ENCODE peak calls at places on chromosomes 3 and 15, in five cellular contexts. One of them, this sample, is unnamed.

GRCh38 chr3:143252931-143253330 is 133.4 kb downstream of the CHST2 start:
- DNase-seq in stomach: no peak
- DNase-seq in DND-41: no peak
- DNase-seq in ascending aorta: no peak
- DNase-seq in heart left ventricle: no peak
- DNase-seq in this sample: no peak

GRCh38 chr15:25481208-25481862 is 42.5 kb upstream of the UBE3A start:
- DNase-seq in ascending aorta: no peak
- DNase-seq in stomach: no peak
- DNase-seq in DND-41: no peak
- DNase-seq in heart left ventricle: no peak
- DNase-seq in this sample: no peak

GRCh38 chr3:40299721-40300335 is 9.7 kb upstream of the EIF1B start:
- DNase-seq in DND-41: no peak
- DNase-seq in ascending aorta: no peak
- DNase-seq in stomach: no peak
- DNase-seq in heart left ventricle: no peak
- DNase-seq in this sample: no peak

GRCh38 chr3:28253040-28253715 is 11.8 kb downstream of the CMC1 start:
- DNase-seq in DND-41: no peak
- DNase-seq in heart left ventricle: no peak
- DNase-seq in ascending aorta: no peak
- DNase-seq in stomach: no peak
- DNase-seq in this sample: no peak

GRCh38 chr15:97867870-97868269 is 92.6 kb upstream of the ARRDC4 start:
- DNase-seq in DND-41: no peak
- DNase-seq in stomach: no peak
- DNase-seq in ascending aorta: no peak
- DNase-seq in heart left ventricle: no peak
- DNase-seq in this sample: no peak

GRCh38 chr15:52078876-52079700 is 33.5 kb downstream of the BCL2L10 start:
- DNase-seq in stomach: peak
- DNase-seq in ascending aorta: peak
- DNase-seq in heart left ventricle: peak
- DNase-seq in DND-41: peak
- DNase-seq in this sample: peak

GRCh38 chr3:27939940-27940339 is 217.8 kb upstream of the EOMES start:
- DNase-seq in stomach: no peak
- DNase-seq in ascending aorta: no peak
- DNase-seq in DND-41: no peak
- DNase-seq in heart left ventricle: no peak
- DNase-seq in this sample: no peak

GRCh38 chr3:11558002-11558401 is 85.7 kb downstream of the VGLL4 start:
- DNase-seq in ascending aorta: no peak
- DNase-seq in DND-41: no peak
- DNase-seq in stomach: no peak
- DNase-seq in heart left ventricle: no peak
- DNase-seq in this sample: no peak

GRCh38 chr3:53944019-53944418 is 52.4 kb upstream of the SELENOK start:
- DNase-seq in stomach: no peak
- DNase-seq in ascending aorta: no peak
- DNase-seq in DND-41: no peak
- DNase-seq in heart left ventricle: no peak
- DNase-seq in this sample: no peak

GRCh38 chr3:109927161-109927560 is 589.8 kb upstream of the DPPA4 start:
- DNase-seq in ascending aorta: no peak
- DNase-seq in DND-41: no peak
- DNase-seq in stomach: no peak
- DNase-seq in heart left ventricle: no peak
- DNase-seq in this sample: no peak

GRCh38 chr3:49639551-49639950 is 34.6 kb upstream of the APEH start:
- DNase-seq in heart left ventricle: no peak
- DNase-seq in ascending aorta: no peak
- DNase-seq in DND-41: no peak
- DNase-seq in stomach: no peak
- DNase-seq in this sample: no peak

GRCh38 chr15:90582553-90582952 is 52.8 kb downstream of the CRTC3 start:
- DNase-seq in stomach: no peak
- DNase-seq in ascending aorta: no peak
- DNase-seq in heart left ventricle: no peak
- DNase-seq in DND-41: no peak
- DNase-seq in this sample: no peak

GRCh38 chr3:110459021-110459420 is 612.6 kb upstream of the NECTIN3 start:
- DNase-seq in ascending aorta: no peak
- DNase-seq in heart left ventricle: no peak
- DNase-seq in DND-41: no peak
- DNase-seq in stomach: no peak
- DNase-seq in this sample: no peak

GRCh38 chr3:150384517-150385212 is 23.4 kb upstream of the TSC22D2 start:
- DNase-seq in stomach: no peak
- DNase-seq in DND-41: no peak
- DNase-seq in heart left ventricle: peak
- DNase-seq in ascending aorta: peak
- DNase-seq in this sample: peak

GRCh38 chr15:58473720-58474119 is 41.9 kb downstream of the LIPC start:
- DNase-seq in DND-41: no peak
- DNase-seq in ascending aorta: no peak
- DNase-seq in heart left ventricle: no peak
- DNase-seq in stomach: no peak
- DNase-seq in this sample: no peak

GRCh38 chr3:124774305-124774673 is 44.0 kb downstream of the UMPS start:
- DNase-seq in stomach: no peak
- DNase-seq in ascending aorta: peak
- DNase-seq in heart left ventricle: peak
- DNase-seq in DND-41: no peak
- DNase-seq in this sample: no peak

GRCh38 chr3:167710552-167710951 is 24.1 kb downstream of the PDCD10 start:
- DNase-seq in stomach: no peak
- DNase-seq in heart left ventricle: no peak
- DNase-seq in ascending aorta: no peak
- DNase-seq in DND-41: no peak
- DNase-seq in this sample: no peak

GRCh38 chr3:64867204-64867603 is 179.4 kb upstream of the ADAMTS9 start:
- DNase-seq in heart left ventricle: no peak
- DNase-seq in stomach: no peak
- DNase-seq in ascending aorta: no peak
- DNase-seq in DND-41: no peak
- DNase-seq in this sample: no peak

GRCh38 chr3:194761384-194761783 is 75.7 kb downstream of the FAM43A start:
- DNase-seq in stomach: no peak
- DNase-seq in heart left ventricle: no peak
- DNase-seq in ascending aorta: no peak
- DNase-seq in DND-41: no peak
- DNase-seq in this sample: no peak

GRCh38 chr3:108403921-108404320 is 106.5 kb downstream of the MYH15 start:
- DNase-seq in stomach: no peak
- DNase-seq in DND-41: no peak
- DNase-seq in ascending aorta: no peak
- DNase-seq in heart left ventricle: no peak
- DNase-seq in this sample: no peak

GRCh38 chr3:133943639-133944131 is 48.0 kb upstream of the RAB6B start:
- DNase-seq in DND-41: peak
- DNase-seq in ascending aorta: peak
- DNase-seq in heart left ventricle: no peak
- DNase-seq in stomach: peak
- DNase-seq in this sample: no peak
- H3K27ac ChIP-seq in DND-41: no peak
- H3K27ac ChIP-seq in ascending aorta: peak
- H3K27ac ChIP-seq in heart left ventricle: peak
- H3K27ac ChIP-seq in stomach: peak
- H3K27ac ChIP-seq in this sample: no peak

GRCh38 chr3:63279000-63279366 is 875 bp downstream of the SYNPR start:
- DNase-seq in ascending aorta: no peak
- DNase-seq in heart left ventricle: no peak
- DNase-seq in stomach: no peak
- DNase-seq in DND-41: no peak
- DNase-seq in this sample: no peak

GRCh38 chr3:63274359-63274758 is 3.7 kb upstream of the SYNPR start:
- DNase-seq in heart left ventricle: no peak
- DNase-seq in DND-41: no peak
- DNase-seq in ascending aorta: no peak
- DNase-seq in stomach: no peak
- DNase-seq in this sample: no peak

GRCh38 chr3:63279442-63279841 is 1.3 kb downstream of the SYNPR start:
- DNase-seq in stomach: no peak
- DNase-seq in heart left ventricle: no peak
- DNase-seq in ascending aorta: no peak
- DNase-seq in DND-41: no peak
- DNase-seq in this sample: no peak

DNA sequence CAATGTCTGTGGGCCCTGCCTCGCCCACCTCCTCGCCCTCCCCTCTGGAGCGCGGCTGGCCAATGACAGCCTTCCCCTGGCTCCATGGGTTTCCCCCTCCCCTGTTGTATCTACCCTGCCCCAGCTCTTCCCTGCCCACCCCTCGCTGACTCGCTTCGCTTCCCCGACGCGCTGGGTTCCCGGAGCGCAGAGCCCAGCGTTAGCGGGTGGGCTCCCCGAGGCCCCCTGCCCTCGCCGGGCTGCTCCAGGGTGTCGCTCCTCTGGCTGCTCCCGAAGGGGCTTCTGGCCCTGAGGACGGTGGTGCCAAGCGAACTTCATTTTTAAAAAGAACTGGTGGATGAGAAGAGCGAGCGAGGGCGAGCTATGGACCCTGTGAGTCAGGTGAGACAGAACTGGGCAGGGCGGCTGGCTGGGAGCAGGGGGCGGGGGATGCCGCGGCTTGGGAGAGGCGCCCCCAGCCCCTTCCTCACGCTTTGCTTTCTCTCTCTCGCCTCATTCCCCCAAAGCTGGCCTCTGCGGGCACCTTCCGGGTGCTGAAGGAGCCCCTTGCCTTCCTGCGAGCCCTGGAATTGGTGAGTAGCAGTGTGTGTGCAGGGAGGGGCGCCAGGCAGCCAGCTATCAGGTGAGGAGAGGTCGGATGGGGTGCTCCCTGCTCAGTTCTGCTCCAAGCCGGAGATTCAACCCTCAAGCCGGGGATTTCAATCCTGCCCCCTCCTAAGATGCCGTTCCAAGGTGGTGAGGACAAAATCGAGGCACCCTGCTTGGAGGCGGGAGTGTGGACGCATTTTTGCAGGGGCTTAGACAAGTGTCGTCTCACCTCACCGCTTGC is at the start of gene SYNPR:
- DNase-seq in heart left ventricle: no peak
- DNase-seq in ascending aorta: no peak
- DNase-seq in stomach: no peak
- DNase-seq in DND-41: no peak
- DNase-seq in this sample: no peak
- H3K4me3 ChIP-seq in heart left ventricle: peak
- H3K4me3 ChIP-seq in ascending aorta: no peak
- H3K4me3 ChIP-seq in stomach: no peak
- H3K4me3 ChIP-seq in DND-41: no peak
- H3K4me3 ChIP-seq in this sample: no peak

DNA sequence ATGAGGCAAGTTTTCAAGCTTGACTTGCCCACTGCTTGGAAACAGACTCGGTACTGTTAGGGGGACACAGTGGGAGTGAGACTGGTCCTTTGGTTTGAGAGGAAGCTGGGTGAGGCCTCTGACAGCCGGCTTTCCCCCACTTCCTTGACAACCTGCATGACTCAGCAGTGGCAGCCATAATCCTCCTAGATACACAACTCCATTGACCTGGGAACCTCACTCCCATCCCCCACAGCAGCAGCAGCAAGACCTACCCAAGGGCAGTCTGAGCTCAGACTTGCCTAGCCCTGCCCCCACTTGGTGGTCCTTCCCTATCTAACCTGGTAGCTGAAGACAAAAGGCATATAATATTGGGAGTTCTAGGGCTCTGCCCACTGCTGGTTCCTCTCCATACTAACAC is 1043.5 kb upstream of the ALCAM start:
- DNase-seq in ascending aorta: no peak
- DNase-seq in heart left ventricle: no peak
- DNase-seq in stomach: no peak
- DNase-seq in DND-41: peak
- DNase-seq in this sample: no peak
- H3K27ac ChIP-seq in ascending aorta: no peak
- H3K27ac ChIP-seq in heart left ventricle: no peak
- H3K27ac ChIP-seq in stomach: no peak
- H3K27ac ChIP-seq in DND-41: no peak
- H3K27ac ChIP-seq in this sample: no peak

DNA sequence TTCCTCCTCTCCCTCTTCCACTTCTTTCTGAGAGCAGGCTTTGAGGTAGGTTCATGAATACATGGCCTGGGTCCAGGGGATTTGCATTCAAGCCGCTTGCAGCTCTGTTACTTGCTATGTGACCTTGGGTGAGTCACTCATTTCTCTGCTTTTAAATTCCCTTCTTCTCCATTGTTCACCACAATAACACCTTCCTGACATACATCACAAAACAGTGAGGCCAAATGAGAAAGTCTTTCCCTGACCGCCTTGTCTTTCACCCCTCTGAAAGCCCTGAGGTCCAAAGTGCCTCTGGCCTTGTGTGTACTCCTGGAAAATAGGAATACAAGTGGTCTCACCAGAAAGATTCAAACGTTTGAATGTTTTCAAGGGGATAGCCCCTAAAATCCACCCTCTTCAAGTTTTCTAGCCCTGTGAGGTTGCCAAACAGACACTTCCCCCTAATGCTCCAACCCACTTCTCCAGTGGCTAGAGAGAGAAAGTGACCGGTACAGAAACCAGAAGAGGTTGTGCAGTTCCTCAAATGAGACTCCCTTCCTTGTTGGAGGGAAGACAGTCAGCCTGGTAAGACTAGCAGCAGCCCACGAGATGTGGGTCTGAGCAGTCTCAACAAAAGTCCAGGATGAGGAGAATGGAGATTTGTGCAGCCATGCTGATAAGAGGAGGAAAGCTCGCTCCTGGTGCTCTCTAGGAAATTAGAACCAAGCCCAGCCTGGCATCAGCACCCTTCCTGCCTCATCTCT is 222.9 kb upstream of the TPRG1 start:
- DNase-seq in stomach: peak
- DNase-seq in ascending aorta: no peak
- DNase-seq in DND-41: no peak
- DNase-seq in heart left ventricle: no peak
- DNase-seq in this sample: no peak
- H3K4me3 ChIP-seq in stomach: peak
- H3K4me3 ChIP-seq in ascending aorta: peak
- H3K4me3 ChIP-seq in DND-41: no peak
- H3K4me3 ChIP-seq in heart left ventricle: peak
- H3K4me3 ChIP-seq in this sample: no peak

DNA sequence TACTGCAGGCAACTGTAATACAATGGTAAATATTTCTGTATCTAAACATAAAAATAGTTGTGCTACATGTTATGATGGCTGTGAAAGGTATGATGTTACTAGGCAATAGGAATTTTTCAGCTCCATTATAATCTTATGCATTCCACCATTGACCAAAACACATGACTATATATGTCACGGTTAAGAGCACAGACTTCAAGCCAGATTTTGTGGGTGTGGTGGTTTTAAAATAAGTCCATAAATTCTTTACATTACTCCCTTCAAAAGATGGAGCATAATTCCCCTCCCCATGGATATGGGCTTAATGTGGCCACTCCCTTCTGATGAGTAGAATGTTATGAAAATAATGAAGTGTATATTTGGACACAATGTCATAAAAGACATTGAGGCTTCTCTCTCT is 88.4 kb upstream of the TBC1D5 start:
- DNase-seq in stomach: no peak
- DNase-seq in heart left ventricle: no peak
- DNase-seq in ascending aorta: no peak
- DNase-seq in DND-41: no peak
- DNase-seq in this sample: no peak
- H3K27ac ChIP-seq in stomach: no peak
- H3K27ac ChIP-seq in heart left ventricle: no peak
- H3K27ac ChIP-seq in ascending aorta: no peak
- H3K27ac ChIP-seq in DND-41: no peak
- H3K27ac ChIP-seq in this sample: no peak

This sample was measured in CD4-positive, CD25-positive, alpha-beta regulatory T cell.